ENCODE peak calls at places on chromosomes 11 and 22, in ten cellular contexts. G is body of pancreas, H is heart left ventricle, S is ovary, P is HCT116, A is IMR-90, Q is tibial nerve, T is testis, O is right lobe of liver, C is prostate gland. E is an unnamed sample.

GRCh38 chr11:35145249-35145648 is 6.3 kb downstream of the CD44 start:
- DNase-seq in C (no peak), P (no peak), Q (no peak), A (peak; percentile 60), G (no peak), T (no peak), S (no peak), O (peak; percentile 56), H (no peak), E (no peak)

GRCh38 chr11:71962428-71963038 is 33.7 kb downstream of the RNF121 start:
- DNase-seq in O (no peak), H (no peak), Q (no peak), A (peak; percentile 65), T (no peak), P (no peak), C (no peak), G (no peak), S (no peak), E (no peak)

GRCh38 chr11:109590782-109591181 is 168.8 kb downstream of the C11orf87 start:
- DNase-seq in H (no peak), S (no peak), C (no peak), A (no peak), T (no peak), G (no peak), P (no peak), O (no peak), Q (no peak), E (no peak)

GRCh38 chr11:45157247-45158209 is 11.1 kb downstream of the PRDM11 start:
- DNase-seq in G (no peak), H (peak; percentile 25), A (no peak), P (no peak), T (no peak), S (no peak), C (no peak), O (no peak), Q (no peak), E (no peak)

GRCh38 chr11:16809901-16810668 is 71.6 kb downstream of the C11orf58 start:
- DNase-seq in Q (no peak), H (peak; percentile 79), P (no peak), S (no peak), G (peak; percentile 25), C (peak; percentile 80), A (peak; percentile 33), O (no peak), T (no peak), E (peak; percentile 40)

GRCh38 chr11:65066315-65066714 is 8.0 kb upstream of the NAALADL1 start:
- DNase-seq in Q (no peak), A (no peak), S (no peak), C (no peak), O (no peak), P (no peak), T (no peak), H (no peak), G (no peak), E (no peak)

GRCh38 chr11:118998388-118998717 is 415 bp downstream of the CENATAC start:
- DNase-seq in Q (no peak), O (no peak), G (no peak), C (no peak), A (no peak), H (no peak), P (no peak), S (no peak), T (peak; percentile 48), E (peak; percentile 27)

GRCh38 chr11:28547395-28547794 is 439.2 kb downstream of the METTL15 start:
- DNase-seq in P (no peak), Q (no peak), T (no peak), S (no peak), C (no peak), O (no peak), A (no peak), H (no peak), G (no peak), E (no peak)

GRCh38 chr11:69542314-69543168 is 61.1 kb downstream of the LINC01488 start:
- DNase-seq in Q (no peak), H (no peak), C (no peak), O (no peak), T (no peak), S (no peak), G (no peak), P (no peak), A (no peak), E (peak; percentile 16)

GRCh38 chr11:78573271-78574035 is 1.2 kb downstream of the NARS2 start:
- DNase-seq in O (no peak), G (no peak), P (no peak), T (no peak), H (no peak), A (no peak), C (no peak), Q (no peak), S (no peak), E (no peak)

GRCh38 chr11:134581966-134582787 is 170.1 kb upstream of the B3GAT1 start:
- DNase-seq in C (no peak), G (no peak), P (no peak), O (no peak), T (no peak), A (no peak), S (no peak), H (no peak), Q (no peak), E (no peak)

GRCh38 chr11:46907606-46908005 is 10.7 kb downstream of the LRP4 start:
- DNase-seq in G (no peak), P (no peak), C (no peak), Q (no peak), T (no peak), H (no peak), A (no peak), O (no peak), S (no peak), E (no peak)

DNA sequence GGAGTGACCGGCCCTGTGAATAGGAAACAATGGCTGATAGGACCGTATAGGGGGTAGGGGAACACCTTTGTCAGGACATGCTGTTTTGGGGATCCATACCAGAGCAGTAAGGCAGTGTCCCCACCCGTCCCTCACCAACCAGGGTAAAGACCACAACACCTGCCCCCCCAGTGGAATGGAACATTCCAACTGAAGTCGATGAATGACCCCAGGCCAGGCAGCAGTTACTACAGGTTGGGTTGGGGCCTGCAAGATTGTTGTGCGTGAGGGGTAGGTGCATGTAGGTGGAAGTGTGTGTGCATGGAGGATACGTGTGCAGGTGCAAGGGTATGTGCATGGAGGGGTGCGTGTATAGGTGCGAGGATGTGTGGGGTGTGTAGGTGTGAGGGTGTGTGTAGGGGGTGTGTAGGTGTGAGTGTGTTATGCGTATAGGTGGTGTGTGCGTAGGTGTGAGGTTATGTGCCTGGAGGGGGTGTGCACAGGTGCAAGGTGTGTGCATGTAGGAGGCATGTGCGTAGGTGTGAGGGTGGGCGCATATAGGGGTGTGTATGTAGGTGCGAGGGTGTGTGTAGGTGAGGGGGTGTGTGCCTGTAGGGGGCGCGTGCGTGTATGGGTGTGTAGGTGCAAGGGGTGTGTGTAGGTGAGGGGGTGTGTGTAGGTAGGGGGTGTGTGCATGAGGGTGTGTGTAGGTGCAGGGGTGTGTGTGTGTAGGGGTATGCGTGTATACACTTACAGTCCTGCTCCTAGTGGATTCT is 32.9 kb downstream of the PISD start:
- DNase-seq in T (no peak), A (no peak), Q (no peak), C (no peak), H (no peak), P (no peak), G (no peak), S (no peak), O (no peak), E (no peak)
- TF ChIP-seq POLR2A in T (no peak), A (peak; percentile 33), Q (no peak), C (no peak), H (no peak), P (no peak), G (no peak), S (no peak), O (no peak), E (no peak)

DNA sequence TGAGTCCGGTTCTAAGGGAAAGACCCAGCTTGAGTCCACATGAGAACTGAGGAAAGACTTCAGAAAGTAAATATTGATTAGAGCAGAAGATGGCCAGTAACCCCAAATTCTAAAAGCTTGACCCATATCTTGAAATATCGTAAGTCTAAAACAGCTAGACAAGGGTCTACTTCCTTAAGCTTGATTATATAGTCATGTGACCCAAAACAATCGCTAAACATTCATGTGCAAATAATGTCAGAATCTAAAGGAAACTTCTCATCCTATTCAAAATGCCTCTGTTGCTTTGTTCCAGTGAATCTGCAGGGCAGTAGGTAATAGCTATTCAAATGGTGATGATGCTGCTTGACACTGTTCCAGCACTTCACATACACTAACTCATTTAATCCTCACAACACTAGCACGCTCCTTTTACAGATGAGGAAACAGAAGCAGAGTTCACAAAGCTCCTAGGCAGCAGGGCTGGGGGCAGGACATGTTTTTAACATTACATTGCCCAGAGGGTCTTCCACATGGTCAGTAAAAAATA is 52.6 kb downstream of the TCF20 start:
- DNase-seq in C (no peak), G (no peak), S (no peak), T (no peak), O (no peak), Q (no peak), H (no peak), P (no peak), A (peak; percentile 30), E (no peak)
- H3K4me1 ChIP-seq in C (no peaks in the 10 kb centered on the region), G (peaks cover 22% of the 10 kb centered on the region), S (peaks cover 3% of the 10 kb centered on the region), T (peaks cover 15% of the 10 kb centered on the region), O (no peaks in the 10 kb centered on the region), Q (no peaks in the 10 kb centered on the region), H (peaks cover 26% of the 10 kb centered on the region), P (peaks cover 3% of the 10 kb centered on the region), A (peaks cover 9% of the 10 kb centered on the region), E (peaks cover 22% of the 10 kb centered on the region)

GRCh38 chr11:9973921-9974320 is 310.0 kb downstream of the SWAP70 start:
- DNase-seq in C (no peak), Q (no peak), H (no peak), G (no peak), P (no peak), S (no peak), T (no peak), O (no peak), A (peak; percentile 53), E (no peak)
- TF ChIP-seq POLR2A in C (no peak), Q (no peak), H (no peak), G (no peak), P (no peak), S (no peak), T (no peak), O (no peak), A (no peak), E (no peak)

GRCh38 chr22:30232716-30233218 is 13.8 kb downstream of the LIF start:
- DNase-seq in H (no peak), C (no peak), S (no peak), Q (no peak), T (no peak), G (no peak), O (no peak), P (no peak), A (no peak), E (no peak)

GRCh38 chr22:30235687-30236170 is 10.8 kb downstream of the LIF start:
- DNase-seq in O (no peak), P (no peak), Q (no peak), C (no peak), H (no peak), T (no peak), A (peak; percentile 88), S (no peak), G (no peak), E (no peak)

GRCh38 chr22:30233582-30233981 is 13.0 kb downstream of the LIF start:
- DNase-seq in Q (no peak), C (no peak), S (no peak), A (no peak), O (no peak), P (no peak), H (no peak), T (no peak), G (no peak), E (no peak)

GRCh38 chr22:30236875-30237274 is 9.7 kb downstream of the LIF start:
- DNase-seq in T (no peak), A (no peak), P (no peak), H (no peak), G (no peak), C (no peak), S (no peak), Q (no peak), O (no peak), E (no peak)

GRCh38 chr22:30234786-30235470 is 11.6 kb downstream of the LIF start:
- DNase-seq in S (peak; percentile 74), T (peak; percentile 72), G (peak; percentile 37), A (peak; percentile 82), P (no peak), C (no peak), H (no peak), O (no peak), Q (no peak), E (no peak)
- H3K4me1 ChIP-seq in S (peaks cover 5% of the 10 kb centered on the region), T (peaks cover 31% of the 10 kb centered on the region), G (peaks cover 20% of the 10 kb centered on the region), A (peaks cover 32% of the 10 kb centered on the region), P (peaks cover 84% of the 10 kb centered on the region), C (no peaks in the 10 kb centered on the region), H (no peaks in the 10 kb centered on the region), O (no peaks in the 10 kb centered on the region), Q (no peaks in the 10 kb centered on the region), E (peaks cover 13% of the 10 kb centered on the region)